ENCODE peak calls at places on chromosomes 2 and 18, in seven cellular contexts. R is naive thymus-derived CD4-positive, alpha-beta T cell; V is K562; G is adipocyte; N is CD8-positive, alpha-beta T cell; I is thyroid gland; P is H1. T is an unnamed sample. For H3K4me1, the result is how much of the 10 kb centered on the place peaks cover.

GRCh38 chr2:48483506-48483905 is 46.4 kb upstream of the STON1 start:
- DNase-seq in R (no peak), V (no peak), G (peak), N (no peak), I (no peak), P (no peak), T (no peak)

GRCh38 chr2:2178921-2179320 is 152.2 kb downstream of the MYT1L start:
- DNase-seq in R (no peak), V (no peak), G (no peak), N (no peak), I (no peak), P (no peak), T (no peak)

GRCh38 chr2:95384854-95385569 is 17.5 kb upstream of the FAHD2A start:
- DNase-seq in R (no peak), V (no peak), G (peak), N (no peak), I (peak), P (no peak), T (no peak)

GRCh38 chr2:241123816-241124536 is 21.9 kb upstream of the MTERF4 start:
- DNase-seq in R (no peak), V (no peak), G (no peak), N (no peak), I (no peak), P (no peak), T (peak)

GRCh38 chr2:147460140-147460539 is 384.7 kb upstream of the ACVR2A start:
- DNase-seq in R (no peak), V (no peak), G (no peak), N (no peak), I (no peak), P (no peak), T (no peak)

GRCh38 chr2:86695053-86695691 is 24.9 kb upstream of the RMND5A start:
- DNase-seq in R (no peak), V (no peak), G (no peak), N (no peak), I (no peak), P (no peak), T (no peak)

GRCh38 chr2:195674491-195675226 is 17.6 kb downstream of the SLC39A10 start:
- DNase-seq in R (no peak), V (no peak), G (peak), N (no peak), I (no peak), P (no peak), T (no peak)

GRCh38 chr2:170455617-170456426 is 259.3 kb upstream of the SP5 start:
- DNase-seq in R (no peak), V (no peak), G (no peak), N (no peak), I (no peak), P (no peak), T (no peak)

GRCh38 chr18:79755496-79756142 is 42.1 kb upstream of the KCNG2 start:
- DNase-seq in R (no peak), V (no peak), G (no peak), N (no peak), I (no peak), P (no peak), T (no peak)

GRCh38 chr2:109129356-109129920 is 433 bp downstream of the SH3RF3 start:
- DNase-seq in R (peak), V (no peak), G (peak), N (peak), I (peak), P (peak), T (peak)

GRCh38 chr2:222688912-222689311 is 17.5 kb downstream of the MOGAT1 start:
- DNase-seq in R (no peak), V (no peak), G (peak), N (no peak), I (no peak), P (no peak), T (no peak)

GRCh38 chr18:55124078-55124477 is 164.8 kb upstream of the CCDC68 start:
- DNase-seq in R (no peak), V (no peak), G (no peak), N (no peak), I (no peak), P (no peak), T (no peak)

GRCh38 chr2:191023235-191023679 is 9.3 kb upstream of the STAT1 start:
- DNase-seq in R (peak), V (peak), G (no peak), N (no peak), I (no peak), P (no peak), T (peak)

GRCh38 chr2:2108756-2109155 is 222.3 kb downstream of the MYT1L start:
- DNase-seq in R (no peak), V (no peak), G (no peak), N (no peak), I (no peak), P (no peak), T (no peak)

GRCh38 chr2:217102941-217103340 is 243.1 kb upstream of the TNP1 start:
- DNase-seq in R (no peak), V (no peak), G (no peak), N (no peak), I (no peak), P (no peak), T (no peak)

GRCh38 chr18:50151876-50152275 is 43.1 kb downstream of the MYO5B start:
- DNase-seq in R (no peak), V (peak), G (peak), N (no peak), I (no peak), P (no peak), T (no peak)

GRCh38 chr2:242060212-242060835 is 190.8 kb downstream of the RTP5 start:
- DNase-seq in R (no peak), V (no peak), G (peak), N (no peak), I (no peak), P (no peak), T (no peak)

GRCh38 chr2:167450364-167450763 is 562.1 kb downstream of the XIRP2 start:
- DNase-seq in R (no peak), V (no peak), G (no peak), N (no peak), I (no peak), P (no peak), T (no peak)

GRCh38 chr18:31091350-31091749 is 10.9 kb downstream of the DSC2 start:
- DNase-seq in R (no peak), V (no peak), G (no peak), N (no peak), I (no peak), P (no peak), T (no peak)

GRCh38 chr2:138035597-138036217 is 71.4 kb downstream of the HNMT start:
- DNase-seq in R (no peak), V (no peak), G (peak), N (no peak), I (no peak), P (no peak), T (no peak)

GRCh38 chr18:70377317-70377799 is 88.5 kb downstream of the SOCS6 start:
- DNase-seq in R (no peak), V (no peak), G (no peak), N (no peak), I (no peak), P (no peak), T (no peak)

GRCh38 chr18:36757081-36757480 is 71.7 kb downstream of the TPGS2 start:
- DNase-seq in R (no peak), V (peak), G (peak), N (no peak), I (no peak), P (no peak), T (no peak)

GRCh38 chr2:161136696-161137324 is 23.4 kb upstream of the TANK start:
- DNase-seq in R (peak), V (no peak), G (no peak), N (no peak), I (no peak), P (no peak), T (peak)

GRCh38 chr2:189046275-189046674 is 72.1 kb downstream of the COL3A1 start:
- DNase-seq in R (no peak), V (no peak), G (peak), N (no peak), I (no peak), P (no peak), T (no peak)

GRCh38 chr18:12282436-12283039 is 25.5 kb upstream of the TUBB6 start:
- DNase-seq in R (no peak), V (no peak), G (peak), N (no peak), I (no peak), P (no peak), T (no peak)

GRCh38 chr18:13216732-13217465 is 1.7 kb upstream of the LDLRAD4 start:
- DNase-seq in R (peak), V (no peak), G (peak), N (peak), I (peak), P (peak), T (peak)

GRCh38 chr18:53261241-53261640 is 921.2 kb downstream of the DCC start:
- DNase-seq in R (no peak), V (no peak), G (no peak), N (no peak), I (no peak), P (no peak), T (no peak)

GRCh38 chr2:199907008-199907714 is 3.9 kb upstream of the C2orf69 start:
- DNase-seq in R (no peak), V (no peak), G (no peak), N (no peak), I (no peak), P (no peak), T (no peak)

GRCh38 chr2:133888816-133889215 is 320.6 kb upstream of the NCKAP5 start:
- DNase-seq in R (no peak), V (no peak), G (no peak), N (no peak), I (no peak), P (no peak), T (no peak)

GRCh38 chr2:228689049-228689448 is 507.6 kb upstream of the SPHKAP start:
- DNase-seq in R (no peak), V (no peak), G (peak), N (no peak), I (no peak), P (peak), T (no peak)

GRCh38 chr2:174263989-174264388 is 15.7 kb upstream of the OLA1 start:
- DNase-seq in R (no peak), V (no peak), G (peak), N (no peak), I (no peak), P (no peak), T (no peak)

GRCh38 chr18:35076556-35076955 is 35.3 kb downstream of the MAPRE2 start:
- DNase-seq in R (no peak), V (no peak), G (peak), N (no peak), I (no peak), P (no peak), T (no peak)

GRCh38 chr2:157751462-157752058 is 122.9 kb upstream of the ACVR1C start:
- DNase-seq in R (peak), V (peak), G (peak), N (no peak), I (no peak), P (peak), T (no peak)

GRCh38 chr2:148130571-148130970 is 109.7 kb downstream of the MBD5 start:
- DNase-seq in R (no peak), V (no peak), G (peak), N (no peak), I (no peak), P (no peak), T (no peak)

GRCh38 chr2:108623616-108624015 is 89.3 kb downstream of the LIMS1 start:
- DNase-seq in R (no peak), V (no peak), G (peak), N (no peak), I (no peak), P (no peak), T (no peak)

GRCh38 chr2:172329404-172330059 is 97.9 kb upstream of the ITGA6 start:
- DNase-seq in R (peak), V (no peak), G (no peak), N (no peak), I (peak), P (no peak), T (no peak)

GRCh38 chr2:106120432-106120831 is 73.7 kb downstream of the UXS1 start:
- DNase-seq in R (no peak), V (no peak), G (no peak), N (no peak), I (no peak), P (no peak), T (no peak)

GRCh38 chr18:36297419-36298112 is at the start of gene FHOD3:
- DNase-seq in R (no peak), V (peak), G (peak), N (no peak), I (peak), P (peak), T (no peak)

GRCh38 chr2:164504253-164504652 is 117.0 kb downstream of the GRB14 start:
- DNase-seq in R (no peak), V (no peak), G (no peak), N (no peak), I (peak), P (peak), T (no peak)

GRCh38 chr18:58831610-58832009 is 33.1 kb upstream of the ZNF532 start:
- DNase-seq in R (no peak), V (no peak), G (peak), N (no peak), I (no peak), P (no peak), T (no peak)

GRCh38 chr2:127635380-127636237 is 10.3 kb upstream of the GPR17 start:
- DNase-seq in R (no peak), V (no peak), G (no peak), N (no peak), I (no peak), P (no peak), T (no peak)
- H3K4me1 ChIP-seq in R (half or more), V (half or more), G (under half), N (half or more), I (under half), P (under half), T (half or more)

GRCh38 chr2:112768432-112768831 is 4.0 kb upstream of the CKAP2L start:
- DNase-seq in R (no peak), V (no peak), G (peak), N (no peak), I (no peak), P (no peak), T (no peak)

GRCh38 chr2:112762276-112762675 is 2.1 kb downstream of the CKAP2L start:
- DNase-seq in R (no peak), V (no peak), G (no peak), N (no peak), I (no peak), P (no peak), T (no peak)

GRCh38 chr2:112767693-112768380 is 3.4 kb upstream of the CKAP2L start:
- DNase-seq in R (no peak), V (no peak), G (no peak), N (no peak), I (no peak), P (no peak), T (no peak)

GRCh38 chr2:112764071-112765044 is at the start of gene CKAP2L:
- DNase-seq in R (peak), V (peak), G (peak), N (peak), I (peak), P (peak), T (peak)

GRCh38 chr2:112765251-112765650 is 842 bp upstream of the CKAP2L start:
- DNase-seq in R (no peak), V (no peak), G (peak), N (no peak), I (no peak), P (no peak), T (no peak)
- H3K4me3 ChIP-seq in R (peak), V (peak), G (peak), N (peak), I (no peak), P (peak), T (peak)

DNA sequence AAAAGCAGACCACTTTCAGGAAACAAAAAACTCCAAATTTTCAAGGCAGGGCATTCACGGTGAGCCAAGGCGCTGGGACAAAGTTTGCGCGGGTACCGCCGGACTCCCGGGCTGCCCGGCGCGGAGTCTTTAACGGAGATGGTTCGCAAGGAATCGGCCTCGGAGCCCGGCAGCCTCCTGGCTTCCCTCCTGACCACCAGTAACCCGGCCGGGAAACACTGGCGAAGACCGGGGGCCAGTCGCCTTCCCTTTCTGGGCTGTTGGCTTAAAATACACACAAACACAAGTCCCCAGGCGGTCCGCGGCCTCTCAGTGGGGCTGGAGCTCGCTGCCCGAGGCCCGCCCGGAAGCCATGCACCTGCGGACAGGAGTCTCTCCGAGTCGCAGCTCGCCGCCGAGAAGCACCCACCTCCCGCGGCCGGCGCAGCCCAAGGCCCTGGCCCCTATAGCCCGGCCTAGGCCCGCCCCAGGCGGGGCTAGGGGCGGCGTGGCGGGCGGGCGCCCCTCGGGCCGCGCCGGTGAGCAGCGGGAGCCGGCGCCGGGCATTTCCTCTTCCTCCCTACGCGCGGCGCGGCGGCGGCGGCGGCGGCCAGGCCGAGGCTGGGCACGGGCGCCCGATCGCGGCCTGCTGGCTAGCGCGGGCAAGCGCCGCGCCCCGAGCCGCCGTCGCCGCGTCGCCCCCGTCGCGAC is 550 bp upstream of the KCMF1 start:
- DNase-seq in R (peak), V (peak), G (peak), N (peak), I (peak), P (peak), T (peak)
- H3K4me1 ChIP-seq in R (under half), V (under half), G (under half), N (under half), I (under half), P (under half), T (under half)

GRCh38 chr2:135531231-135532197 is at the start of gene R3HDM1:
- DNase-seq in R (peak), V (peak), G (peak), N (peak), I (peak), P (peak), T (peak)

GRCh38 chr2:135528006-135528405 is 3.0 kb downstream of the ZRANB3 start:
- DNase-seq in R (no peak), V (no peak), G (no peak), N (no peak), I (no peak), P (no peak), T (no peak)

GRCh38 chr2:135525786-135526185 is 5.2 kb downstream of the ZRANB3 start:
- DNase-seq in R (no peak), V (no peak), G (no peak), N (no peak), I (no peak), P (no peak), T (no peak)

GRCh38 chr2:135532581-135532980 is 1.3 kb downstream of the R3HDM1 start:
- DNase-seq in R (no peak), V (no peak), G (peak), N (no peak), I (no peak), P (no peak), T (no peak)

GRCh38 chr2:135530313-135531230 is at the start of gene ZRANB3:
- DNase-seq in R (peak), V (peak), G (peak), N (peak), I (peak), P (peak), T (peak)
- H3K4me3 ChIP-seq in R (peak), V (peak), G (peak), N (peak), I (peak), P (peak), T (peak)

GRCh38 chr18:22429564-22429963 is 11.8 kb upstream of the CTAGE1 start:
- DNase-seq in R (no peak), V (no peak), G (no peak), N (no peak), I (no peak), P (no peak), T (no peak)
- H3K4me1 ChIP-seq in R (under half), V (under half), G (under half), N (under half), I (under half), P (under half), T (under half)

DNA sequence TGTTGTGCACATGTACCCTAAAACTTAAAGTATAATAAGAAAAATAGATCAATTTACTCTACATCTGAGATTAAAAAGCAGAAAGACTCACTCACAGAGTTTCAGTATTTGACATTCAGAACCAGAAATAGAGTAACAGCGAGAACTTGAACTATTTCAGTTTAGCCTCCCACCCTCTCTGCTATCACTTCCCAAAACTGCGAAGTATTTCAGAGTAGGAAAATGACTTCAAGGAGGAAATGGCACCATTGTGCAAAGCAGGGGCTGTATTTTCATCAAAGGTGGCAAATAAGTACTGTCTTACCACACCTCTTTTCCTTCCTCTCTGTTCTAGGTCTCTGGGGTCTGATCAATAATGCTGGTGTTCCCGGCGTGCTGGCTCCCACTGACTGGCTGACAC is 13.6 kb downstream of the DHRS9 start:
- DNase-seq in R (no peak), V (no peak), G (no peak), N (no peak), I (no peak), P (no peak), T (no peak)
- H3K4me3 ChIP-seq in R (no peak), V (no peak), G (no peak), N (no peak), I (no peak), P (no peak), T (no peak)

GRCh38 chr2:10397878-10398277 is 50.2 kb downstream of the ODC1 start:
- DNase-seq in R (no peak), V (no peak), G (no peak), N (no peak), I (no peak), P (no peak), T (no peak)
- H3K4me1 ChIP-seq in R (under half), V (under half), G (under half), N (under half), I (under half), P (under half), T (under half)

GRCh38 chr2:215137741-215138340 is 585 bp downstream of the ABCA12 start:
- DNase-seq in R (no peak), V (no peak), G (peak), N (no peak), I (no peak), P (no peak), T (no peak)
- H3K4me3 ChIP-seq in R (no peak), V (no peak), G (peak), N (no peak), I (no peak), P (no peak), T (no peak)

GRCh38 chr2:205701509-205701908 is 19.2 kb downstream of the NRP2 start:
- DNase-seq in R (no peak), V (no peak), G (peak), N (no peak), I (no peak), P (no peak), T (no peak)

GRCh38 chr2:205699554-205700289 is 17.4 kb downstream of the NRP2 start:
- DNase-seq in R (no peak), V (no peak), G (no peak), N (no peak), I (no peak), P (no peak), T (no peak)

GRCh38 chr2:205702576-205702975 is 20.3 kb downstream of the NRP2 start:
- DNase-seq in R (no peak), V (no peak), G (no peak), N (no peak), I (no peak), P (no peak), T (no peak)

GRCh38 chr2:205698556-205699282 is 16.4 kb downstream of the NRP2 start:
- DNase-seq in R (no peak), V (no peak), G (no peak), N (no peak), I (no peak), P (no peak), T (no peak)

GRCh38 chr2:205700331-205701132 is 18.2 kb downstream of the NRP2 start:
- DNase-seq in R (no peak), V (no peak), G (peak), N (no peak), I (no peak), P (no peak), T (no peak)
- H3K4me1 ChIP-seq in R (under half), V (under half), G (half or more), N (under half), I (under half), P (under half), T (under half)

T was measured in CD8-positive, alpha-beta memory T cell.